ENCODE peak calls at places on chromosome 1, in four cellular contexts. P is WTC11, W is K562, J is HepG2. U is an unnamed sample.

GRCh38 chr1:64061430-64062104 is 141.9 kb upstream of the UBE2U start:
- DNase-seq in P (peak; percentile 25), W (no peak), J (no peak), U (no peak)

GRCh38 chr1:243718022-243718421 is 132.0 kb downstream of the AKT3 start:
- DNase-seq in P (no peak), W (no peak), J (no peak), U (no peak)

GRCh38 chr1:241972703-241973375 is 15.3 kb downstream of the BECN2 start:
- DNase-seq in P (peak; percentile 56), W (no peak), J (peak; percentile 28), U (peak; percentile 64)

GRCh38 chr1:226406401-226406881 is 1.5 kb downstream of the PARP1 start:
- DNase-seq in P (no peak), W (peak; percentile 41), J (peak; percentile 30), U (no peak)

GRCh38 chr1:231986631-231987291 is 360.2 kb downstream of the DISC1 start:
- DNase-seq in P (no peak), W (no peak), J (no peak), U (peak; percentile 63)

GRCh38 chr1:44261475-44261853 is 48.2 kb downstream of the DMAP1 start:
- DNase-seq in P (no peak), W (no peak), J (no peak), U (no peak)

GRCh38 chr1:156052862-156053769 is 482 bp downstream of the UBQLN4 start:
- DNase-seq in P (peak; percentile 91), W (peak; percentile 82), J (peak; percentile 65), U (peak; percentile 89)

GRCh38 chr1:17207966-17208418 is 3.1 kb downstream of the PADI1 start:
- DNase-seq in P (no peak), W (peak; percentile 24), J (no peak), U (no peak)

GRCh38 chr1:238252033-238252802 is 361.5 kb upstream of the ZP4 start:
- DNase-seq in P (peak; percentile 80), W (peak; percentile 27), J (no peak), U (peak; percentile 41)

GRCh38 chr1:63931468-63931867 is 157.7 kb downstream of the ROR1 start:
- DNase-seq in P (no peak), W (no peak), J (no peak), U (no peak)

GRCh38 chr1:229998980-229999379 is 68.1 kb upstream of the GALNT2 start:
- DNase-seq in P (no peak), W (no peak), J (no peak), U (no peak)

GRCh38 chr1:108053291-108054023 is 88.5 kb upstream of the VAV3 start:
- DNase-seq in P (no peak), W (no peak), J (no peak), U (no peak)

GRCh38 chr1:159941867-159942560 is 3.4 kb downstream of the IGSF9 start:
- DNase-seq in P (no peak), W (no peak), J (no peak), U (no peak)

GRCh38 chr1:200042437-200043329 is 15.2 kb downstream of the NR5A2 start:
- DNase-seq in P (no peak), W (no peak), J (no peak), U (peak; percentile 44)

GRCh38 chr1:26520339-26520738 is 9.2 kb upstream of the RPS6KA1 start:
- DNase-seq in P (no peak), W (no peak), J (no peak), U (no peak)

GRCh38 chr1:93804412-93804811 is 74.6 kb downstream of the DNTTIP2 start:
- DNase-seq in P (no peak), W (no peak), J (no peak), U (no peak)

GRCh38 chr1:28927442-28928305 is 13.3 kb downstream of the EPB41 start:
- DNase-seq in P (no peak), W (peak; percentile 39), J (no peak), U (peak; percentile 38)

GRCh38 chr1:184504695-184505338 is 118.0 kb downstream of the C1orf21 start:
- DNase-seq in P (no peak), W (no peak), J (no peak), U (no peak)

GRCh38 chr1:207925210-207925609 is 14.3 kb upstream of the CD34 start:
- DNase-seq in P (peak; percentile 59), W (no peak), J (no peak), U (no peak)

GRCh38 chr1:12146343-12147112 is 20.3 kb upstream of the TNFRSF1B start:
- DNase-seq in P (no peak), W (no peak), J (no peak), U (no peak)

GRCh38 chr1:223531742-223532341 is 133.7 kb downstream of the CAPN8 start:
- DNase-seq in P (peak; percentile 86), W (peak; percentile 60), J (peak; percentile 41), U (peak; percentile 59)

GRCh38 chr1:174877208-174877673 is 122.5 kb upstream of the CACYBP start:
- DNase-seq in P (no peak), W (peak; percentile 63), J (no peak), U (no peak)

GRCh38 chr1:14853518-14853917 is 255.0 kb downstream of the KAZN start:
- DNase-seq in P (no peak), W (no peak), J (no peak), U (no peak)

GRCh38 chr1:154697710-154698109 is 89.7 kb upstream of the ADAR start:
- DNase-seq in P (no peak), W (no peak), J (no peak), U (no peak)

GRCh38 chr1:246203180-246203579 is 303.9 kb downstream of the SMYD3 start:
- DNase-seq in P (no peak), W (no peak), J (no peak), U (no peak)

GRCh38 chr1:77021637-77022036 is 154.4 kb downstream of the ST6GALNAC5 start:
- DNase-seq in P (no peak), W (no peak), J (no peak), U (no peak)

GRCh38 chr1:229119161-229119560 is 151.8 kb upstream of the RAB4A start:
- DNase-seq in P (no peak), W (no peak), J (no peak), U (no peak)

GRCh38 chr1:41711581-41711980 is 207.1 kb downstream of the HIVEP3 start:
- DNase-seq in P (no peak), W (no peak), J (no peak), U (no peak)

GRCh38 chr1:94871031-94871430 is 50.9 kb downstream of the SLC44A3 start:
- DNase-seq in P (no peak), W (no peak), J (no peak), U (no peak)

GRCh38 chr1:197173571-197174482 is 27.4 kb upstream of the ASPM start:
- DNase-seq in P (no peak), W (no peak), J (peak; percentile 91), U (no peak)

GRCh38 chr1:6889875-6890480 is 104.7 kb downstream of the CAMTA1 start:
- DNase-seq in P (peak; percentile 61), W (peak; percentile 73), J (peak; percentile 66), U (peak; percentile 69)

GRCh38 chr1:224448428-224449017 is 13.9 kb upstream of the WDR26 start:
- DNase-seq in P (no peak), W (no peak), J (no peak), U (no peak)

GRCh38 chr1:230327892-230328284 is 98.2 kb downstream of the PGBD5 start:
- DNase-seq in P (no peak), W (peak; percentile 49), J (no peak), U (no peak)

GRCh38 chr1:100035214-100035613 is 65.4 kb downstream of the SLC35A3 start:
- DNase-seq in P (no peak), W (no peak), J (no peak), U (no peak)
- TF ChIP-seq FOXJ3 in P (no peak), W (no peak), J (no peak), U (no peak)

GRCh38 chr1:8321612-8322011 is 3.7 kb downstream of the SLC45A1 start:
- DNase-seq in P (no peak), W (no peak), J (no peak), U (no peak)
- TF ChIP-seq FOXJ3 in P (no peak), W (no peak), J (no peak), U (no peak)

GRCh38 chr1:902023-902422 is 21.7 kb upstream of the SAMD11 start:
- DNase-seq in P (no peak), W (no peak), J (no peak), U (no peak)
- TF ChIP-seq FOXJ3 in P (no peak), W (no peak), J (no peak), U (no peak)

GRCh38 chr1:206493279-206493678 is 14.1 kb upstream of the RASSF5 start:
- DNase-seq in P (no peak), W (no peak), J (no peak), U (no peak)
- TF ChIP-seq FOXJ3 in P (no peak), W (no peak), J (no peak), U (no peak)

DNA sequence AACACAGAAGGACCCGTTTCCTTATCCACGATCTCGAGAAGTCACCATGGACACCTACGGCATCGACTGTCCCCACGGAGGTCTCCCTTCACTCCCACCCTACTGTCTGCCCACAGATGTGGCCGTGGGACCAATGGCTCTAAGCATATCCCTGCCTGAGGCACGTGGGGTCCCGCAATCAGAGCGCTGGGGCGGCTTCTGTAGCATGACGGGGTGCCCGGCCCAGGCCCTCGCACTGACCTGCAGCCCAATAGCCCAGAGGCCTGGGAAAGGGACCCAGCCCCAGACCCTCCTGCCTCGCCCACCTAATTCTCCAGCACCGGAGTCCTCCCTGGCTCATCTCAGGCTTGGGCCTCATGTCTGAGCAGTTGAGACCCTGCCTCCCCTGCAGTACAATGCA is 132.5 kb downstream of the NPHP4 start:
- DNase-seq in P (no peak), W (no peak), J (no peak), U (no peak)
- TF ChIP-seq FOXJ3 in P (no peak), W (no peak), J (no peak), U (no peak)

GRCh38 chr1:167467126-167467725 is 51.1 kb downstream of the CD247 start:
- DNase-seq in P (no peak), W (no peak), J (no peak), U (no peak)
- TF ChIP-seq FOXJ3 in P (no peak), W (no peak), J (no peak), U (no peak)

U was measured in SK-N-SH.